ENCODE peak calls at places on chromosomes 2 and 18, in seven cellular contexts. G is activated T-cell treated with anti-CD3 and anti-CD28 coated beads, Interleukin-2, amount 50 U/mL, for 4 hours; J is astrocyte of the spinal cord; W is AG04449; H is endothelial cell; M is dermis blood vessel endothelial cell; P is adrenal gland. B is an unnamed sample.

GRCh38 chr2:222038086-222038802 is 260.6 kb downstream of the PAX3 start:
- DNase-seq in P (no peak), W (no peak), H (no peak), J (peak), G (no peak), M (no peak), B (peak)

GRCh38 chr2:157447031-157447430 is 3.1 kb upstream of the CYTIP start:
- DNase-seq in P (no peak), M (no peak), W (no peak), H (no peak), J (no peak), G (no peak), B (no peak)

GRCh38 chr2:226031078-226031937 is 631.8 kb downstream of the NYAP2 start:
- DNase-seq in W (no peak), H (peak), M (no peak), J (peak), G (no peak), P (peak), B (peak)

GRCh38 chr2:224263571-224264043 is 138.3 kb downstream of the FAM124B start:
- DNase-seq in W (peak), G (no peak), J (peak), M (no peak), H (no peak), P (no peak), B (no peak)

GRCh38 chr2:42722328-42723190 is 41.4 kb downstream of the OXER1 start:
- DNase-seq in H (no peak), W (peak), G (no peak), M (peak), J (peak), P (peak), B (no peak)

GRCh38 chr18:80033181-80034067 is 810 bp upstream of the RBFA start:
- DNase-seq in J (no peak), P (no peak), G (peak), M (peak), W (no peak), H (no peak), B (peak)

GRCh38 chr18:55546873-55547704 is 40.9 kb downstream of the TCF4 start:
- DNase-seq in J (peak), W (peak), H (no peak), G (no peak), P (no peak), M (peak), B (no peak)

GRCh38 chr2:74048147-74048546 is 63.4 kb downstream of the TET3 start:
- DNase-seq in M (no peak), J (no peak), G (no peak), H (no peak), W (no peak), P (no peak), B (no peak)

GRCh38 chr2:238203973-238204683 is 633 bp upstream of the ILKAP start:
- DNase-seq in J (no peak), G (no peak), W (no peak), H (no peak), P (no peak), M (no peak), B (no peak)